ENCODE peak calls at places on chromosomes 2 and 18, in six cellular contexts. One of them, this sample, is unnamed. For H3K9me3 and H3K4me1, the result is how much of the 10 kb centered on the place peaks cover.

GRCh38 chr18:13268035-13268700 is 49.6 kb downstream of the LDLRAD4 start:
- DNase-seq in tibial nerve: no peak
- DNase-seq in MM.1S: no peak
- DNase-seq in mucosa of descending colon: no peak
- DNase-seq in lower lobe of right lung: no peak
- DNase-seq in K562: no peak
- DNase-seq in this sample: no peak

GRCh38 chr18:36187826-36188721 is 777 bp downstream of the MOCOS start:
- DNase-seq in mucosa of descending colon: peak
- DNase-seq in lower lobe of right lung: peak
- DNase-seq in tibial nerve: no peak
- DNase-seq in MM.1S: no peak
- DNase-seq in K562: peak
- DNase-seq in this sample: peak

GRCh38 chr18:21632393-21632792 is 20.3 kb downstream of the SNRPD1 start:
- DNase-seq in MM.1S: no peak
- DNase-seq in tibial nerve: no peak
- DNase-seq in lower lobe of right lung: no peak
- DNase-seq in mucosa of descending colon: no peak
- DNase-seq in K562: no peak
- DNase-seq in this sample: no peak

GRCh38 chr2:137912358-137912757 is 51.9 kb upstream of the HNMT start:
- DNase-seq in lower lobe of right lung: no peak
- DNase-seq in mucosa of descending colon: no peak
- DNase-seq in MM.1S: peak
- DNase-seq in K562: no peak
- DNase-seq in tibial nerve: no peak
- DNase-seq in this sample: no peak

GRCh38 chr18:6947328-6948030 is 170.1 kb downstream of the LAMA1 start:
- DNase-seq in MM.1S: no peak
- DNase-seq in tibial nerve: no peak
- DNase-seq in lower lobe of right lung: no peak
- DNase-seq in K562: no peak
- DNase-seq in mucosa of descending colon: peak
- DNase-seq in this sample: no peak

GRCh38 chr2:219060821-219061791 is at the start of gene IHH:
- DNase-seq in K562: no peak
- DNase-seq in tibial nerve: no peak
- DNase-seq in MM.1S: no peak
- DNase-seq in lower lobe of right lung: peak
- DNase-seq in mucosa of descending colon: peak
- DNase-seq in this sample: peak

GRCh38 chr2:29920130-29920577 is 1.2 kb downstream of the ALK start:
- DNase-seq in tibial nerve: no peak
- DNase-seq in lower lobe of right lung: peak
- DNase-seq in MM.1S: peak
- DNase-seq in mucosa of descending colon: peak
- DNase-seq in K562: peak
- DNase-seq in this sample: peak

GRCh38 chr2:150156940-150157339 is 330.5 kb downstream of the RND3 start:
- DNase-seq in MM.1S: no peak
- DNase-seq in lower lobe of right lung: no peak
- DNase-seq in mucosa of descending colon: no peak
- DNase-seq in tibial nerve: no peak
- DNase-seq in K562: no peak
- DNase-seq in this sample: no peak

GRCh38 chr2:158128168-158128973 is 26.7 kb downstream of the UPP2 start:
- DNase-seq in MM.1S: no peak
- DNase-seq in tibial nerve: no peak
- DNase-seq in mucosa of descending colon: peak
- DNase-seq in K562: no peak
- DNase-seq in lower lobe of right lung: no peak
- DNase-seq in this sample: no peak

GRCh38 chr18:58247363-58247834 is 203.4 kb downstream of the NEDD4L start:
- DNase-seq in tibial nerve: no peak
- DNase-seq in K562: no peak
- DNase-seq in MM.1S: no peak
- DNase-seq in lower lobe of right lung: no peak
- DNase-seq in mucosa of descending colon: no peak
- DNase-seq in this sample: no peak

GRCh38 chr18:55634545-55634944 is 46.6 kb upstream of the TCF4 start:
- DNase-seq in K562: no peak
- DNase-seq in MM.1S: no peak
- DNase-seq in mucosa of descending colon: no peak
- DNase-seq in tibial nerve: no peak
- DNase-seq in lower lobe of right lung: no peak
- DNase-seq in this sample: no peak

GRCh38 chr2:230700447-230700846 is 12.2 kb upstream of the CAB39 start:
- DNase-seq in lower lobe of right lung: no peak
- DNase-seq in mucosa of descending colon: no peak
- DNase-seq in MM.1S: no peak
- DNase-seq in tibial nerve: no peak
- DNase-seq in K562: no peak
- DNase-seq in this sample: no peak

GRCh38 chr18:71012789-71013188 is 723.9 kb downstream of the SOCS6 start:
- DNase-seq in mucosa of descending colon: no peak
- DNase-seq in K562: no peak
- DNase-seq in lower lobe of right lung: no peak
- DNase-seq in MM.1S: no peak
- DNase-seq in tibial nerve: no peak
- DNase-seq in this sample: no peak
- H3K9me3 ChIP-seq in mucosa of descending colon: under half
- H3K9me3 ChIP-seq in K562: under half
- H3K9me3 ChIP-seq in lower lobe of right lung: under half
- H3K9me3 ChIP-seq in MM.1S: under half
- H3K9me3 ChIP-seq in tibial nerve: under half
- H3K9me3 ChIP-seq in this sample: under half

DNA sequence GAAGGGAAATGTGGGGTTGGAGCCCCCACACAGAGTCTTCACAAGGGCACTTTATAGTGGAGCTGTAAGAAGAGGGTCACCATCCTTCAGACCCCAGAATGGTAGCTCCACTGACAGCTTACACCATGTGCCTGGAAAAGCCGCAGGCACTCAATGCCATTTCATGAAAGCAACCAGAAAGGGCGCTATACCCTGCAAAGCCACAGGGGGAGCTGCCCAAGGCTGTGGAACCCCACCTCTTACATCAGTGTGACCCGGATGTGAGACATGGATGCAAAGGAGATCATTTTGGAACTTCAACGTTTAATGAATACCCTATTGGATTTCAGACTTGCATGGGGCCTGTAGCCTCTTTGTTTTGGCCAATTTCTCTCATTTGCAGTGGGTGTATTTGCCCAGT is 694.7 kb downstream of the CBLN2 start:
- DNase-seq in mucosa of descending colon: no peak
- DNase-seq in MM.1S: no peak
- DNase-seq in tibial nerve: no peak
- DNase-seq in lower lobe of right lung: no peak
- DNase-seq in K562: no peak
- DNase-seq in this sample: no peak
- TF ChIP-seq CTCF in mucosa of descending colon: no peak
- TF ChIP-seq CTCF in MM.1S: peak
- TF ChIP-seq CTCF in tibial nerve: no peak
- TF ChIP-seq CTCF in lower lobe of right lung: no peak
- TF ChIP-seq CTCF in K562: no peak
- TF ChIP-seq CTCF in this sample: no peak

DNA sequence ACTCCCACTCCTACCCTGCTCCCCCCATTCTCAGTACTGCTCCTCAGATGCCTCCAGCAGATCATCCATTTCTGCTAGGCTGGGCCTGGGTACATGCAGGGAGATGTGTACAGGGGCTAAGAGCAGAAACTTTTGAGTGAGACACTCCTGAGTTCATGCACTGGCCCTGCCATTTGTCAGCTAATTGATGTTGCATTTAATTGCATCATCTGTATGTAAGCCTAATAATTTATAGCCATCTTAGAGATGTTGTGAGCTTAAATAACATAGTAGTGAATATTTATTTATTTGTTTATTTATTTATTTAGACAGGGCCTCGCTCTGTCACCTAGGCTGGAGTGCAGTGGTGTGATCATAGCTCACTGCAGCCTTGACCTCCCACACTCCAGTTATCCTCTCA is 4.9 kb upstream of the CASP8 start:
- DNase-seq in MM.1S: no peak
- DNase-seq in K562: no peak
- DNase-seq in mucosa of descending colon: no peak
- DNase-seq in tibial nerve: no peak
- DNase-seq in lower lobe of right lung: no peak
- DNase-seq in this sample: no peak
- H3K4me1 ChIP-seq in MM.1S: half or more
- H3K4me1 ChIP-seq in K562: under half
- H3K4me1 ChIP-seq in mucosa of descending colon: under half
- H3K4me1 ChIP-seq in tibial nerve: under half
- H3K4me1 ChIP-seq in lower lobe of right lung: under half
- H3K4me1 ChIP-seq in this sample: under half

DNA sequence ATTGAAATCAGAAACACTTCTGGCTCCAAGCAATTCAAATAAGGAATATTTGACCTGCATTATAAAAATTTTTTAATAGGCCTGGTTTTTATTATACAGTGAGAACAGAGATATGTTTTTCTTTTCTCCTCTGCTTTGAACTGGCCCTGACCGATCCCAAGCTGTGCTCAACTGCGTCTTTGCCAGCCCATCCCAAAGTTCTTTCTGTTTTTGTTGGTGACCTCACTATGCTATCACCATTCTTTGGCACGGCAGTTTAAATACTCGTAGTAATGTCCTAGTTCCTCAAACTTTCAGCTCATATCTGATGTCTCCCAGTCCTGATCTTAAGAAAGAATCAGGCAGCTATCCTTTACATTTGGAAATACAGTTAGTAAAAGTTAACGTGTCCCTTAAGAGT is 42.3 kb upstream of the NETO1 start:
- DNase-seq in lower lobe of right lung: no peak
- DNase-seq in mucosa of descending colon: no peak
- DNase-seq in K562: no peak
- DNase-seq in tibial nerve: no peak
- DNase-seq in MM.1S: no peak
- DNase-seq in this sample: no peak
- H3K9me3 ChIP-seq in lower lobe of right lung: under half
- H3K9me3 ChIP-seq in mucosa of descending colon: under half
- H3K9me3 ChIP-seq in K562: under half
- H3K9me3 ChIP-seq in tibial nerve: under half
- H3K9me3 ChIP-seq in MM.1S: under half
- H3K9me3 ChIP-seq in this sample: under half

GRCh38 chr2:79223539-79223938 is 64.0 kb upstream of the REG3A start:
- DNase-seq in K562: no peak
- DNase-seq in MM.1S: no peak
- DNase-seq in tibial nerve: no peak
- DNase-seq in mucosa of descending colon: no peak
- DNase-seq in lower lobe of right lung: no peak
- DNase-seq in this sample: no peak
- TF ChIP-seq CTCF in K562: no peak
- TF ChIP-seq CTCF in MM.1S: peak
- TF ChIP-seq CTCF in tibial nerve: no peak
- TF ChIP-seq CTCF in mucosa of descending colon: no peak
- TF ChIP-seq CTCF in lower lobe of right lung: no peak
- TF ChIP-seq CTCF in this sample: no peak

GRCh38 chr18:2568605-2569004 is 2.7 kb downstream of the METTL4 start:
- DNase-seq in MM.1S: no peak
- DNase-seq in tibial nerve: no peak
- DNase-seq in lower lobe of right lung: no peak
- DNase-seq in mucosa of descending colon: no peak
- DNase-seq in K562: no peak
- DNase-seq in this sample: no peak

GRCh38 chr18:2570772-2571199 is 519 bp downstream of the METTL4 start:
- DNase-seq in lower lobe of right lung: peak
- DNase-seq in mucosa of descending colon: peak
- DNase-seq in K562: peak
- DNase-seq in tibial nerve: peak
- DNase-seq in MM.1S: peak
- DNase-seq in this sample: peak

GRCh38 chr18:2568129-2568528 is 3.2 kb downstream of the METTL4 start:
- DNase-seq in mucosa of descending colon: no peak
- DNase-seq in lower lobe of right lung: no peak
- DNase-seq in K562: no peak
- DNase-seq in MM.1S: no peak
- DNase-seq in tibial nerve: no peak
- DNase-seq in this sample: no peak

GRCh38 chr18:2571200-2572143 is at the start of the genes METTL4 and NDC80:
- DNase-seq in lower lobe of right lung: peak
- DNase-seq in MM.1S: peak
- DNase-seq in mucosa of descending colon: peak
- DNase-seq in tibial nerve: peak
- DNase-seq in K562: peak
- DNase-seq in this sample: peak

GRCh38 chr18:2569338-2570207 is 1.7 kb downstream of the METTL4 start:
- DNase-seq in K562: peak
- DNase-seq in mucosa of descending colon: no peak
- DNase-seq in lower lobe of right lung: no peak
- DNase-seq in tibial nerve: no peak
- DNase-seq in MM.1S: no peak
- DNase-seq in this sample: no peak
- H3K4me1 ChIP-seq in K562: under half
- H3K4me1 ChIP-seq in mucosa of descending colon: under half
- H3K4me1 ChIP-seq in lower lobe of right lung: under half
- H3K4me1 ChIP-seq in tibial nerve: under half
- H3K4me1 ChIP-seq in MM.1S: under half
- H3K4me1 ChIP-seq in this sample: under half

GRCh38 chr18:71105994-71106546 is 817.2 kb downstream of the SOCS6 start:
- DNase-seq in K562: no peak
- DNase-seq in MM.1S: no peak
- DNase-seq in lower lobe of right lung: no peak
- DNase-seq in mucosa of descending colon: no peak
- DNase-seq in tibial nerve: no peak
- DNase-seq in this sample: no peak

GRCh38 chr18:71107220-71107619 is 818.4 kb downstream of the SOCS6 start:
- DNase-seq in mucosa of descending colon: no peak
- DNase-seq in tibial nerve: no peak
- DNase-seq in K562: no peak
- DNase-seq in MM.1S: no peak
- DNase-seq in lower lobe of right lung: no peak
- DNase-seq in this sample: no peak

GRCh38 chr18:71105078-71105819 is 816.4 kb downstream of the SOCS6 start:
- DNase-seq in tibial nerve: no peak
- DNase-seq in K562: no peak
- DNase-seq in mucosa of descending colon: no peak
- DNase-seq in lower lobe of right lung: no peak
- DNase-seq in MM.1S: no peak
- DNase-seq in this sample: no peak
- H3K9me3 ChIP-seq in tibial nerve: under half
- H3K9me3 ChIP-seq in K562: under half
- H3K9me3 ChIP-seq in mucosa of descending colon: under half
- H3K9me3 ChIP-seq in lower lobe of right lung: under half
- H3K9me3 ChIP-seq in MM.1S: under half
- H3K9me3 ChIP-seq in this sample: under half

DNA sequence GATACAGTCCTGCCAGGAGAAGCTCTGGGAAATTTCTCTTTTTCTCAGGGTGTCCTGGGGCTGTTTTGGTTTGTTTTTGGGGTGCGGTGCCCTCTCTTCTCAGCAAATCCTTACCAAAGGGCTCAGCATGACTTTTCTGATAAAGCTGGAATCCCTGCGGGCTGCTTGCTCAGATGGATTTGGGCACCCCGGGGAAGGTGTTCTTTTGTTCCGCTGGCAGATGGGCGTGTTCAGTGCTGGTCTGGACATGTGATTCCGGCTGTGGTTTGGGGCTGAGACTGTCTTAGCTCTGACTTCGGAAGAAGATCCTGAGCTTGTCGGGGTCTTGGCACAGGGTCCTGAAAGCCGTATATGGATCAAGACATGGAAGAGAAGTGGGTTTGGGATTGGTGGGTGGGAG is 134.2 kb upstream of the SPRED2 start:
- DNase-seq in tibial nerve: no peak
- DNase-seq in MM.1S: peak
- DNase-seq in K562: no peak
- DNase-seq in mucosa of descending colon: no peak
- DNase-seq in lower lobe of right lung: no peak
- DNase-seq in this sample: no peak
- TF ChIP-seq CTCF in tibial nerve: no peak
- TF ChIP-seq CTCF in MM.1S: no peak
- TF ChIP-seq CTCF in K562: no peak
- TF ChIP-seq CTCF in mucosa of descending colon: no peak
- TF ChIP-seq CTCF in lower lobe of right lung: no peak
- TF ChIP-seq CTCF in this sample: no peak

This sample was measured in left lung.